ENCODE peak calls at places on chromosome 1, in ten cellular contexts. J is foreskin fibroblast, G is Right ventricle myocardium superior, O is astrocyte of the spinal cord, C is NB4, I is anterior cingulate cortex, Q is EL, Z is NCI-H446 treated with DMSO at 0.1 percent for 48 hours, N is fibroblast of the conjunctiva, P is right cardiac atrium. U is an unnamed sample.

GRCh38 chr1:209769171-209769904 is 13.5 kb downstream of the TRAF3IP3 start:
- DNase-seq in Q (peak; percentile 87), C (peak; percentile 93), J (peak; percentile 88), G (peak; percentile 86), O (peak; percentile 97), Z (no peak), N (peak; percentile 36), P (peak; percentile 86), I (no peak), U (peak; percentile 74)

GRCh38 chr1:76465030-76465429 is 390.5 kb downstream of the ST6GALNAC3 start:
- DNase-seq in P (no peak), Z (no peak), N (peak; percentile 35), J (peak; percentile 47), G (no peak), O (no peak), I (no peak), C (no peak), Q (peak; percentile 48), U (no peak)

GRCh38 chr1:28737245-28738137 is 751 bp downstream of the YTHDF2 start:
- DNase-seq in G (peak; percentile 50), I (no peak), Q (peak; percentile 56), J (peak; percentile 54), Z (peak; percentile 35), O (peak; percentile 61), N (no peak), C (peak; percentile 62), P (peak; percentile 31), U (peak; percentile 62)

GRCh38 chr1:110674337-110675059 is at the start of gene KCNA3:
- DNase-seq in J (peak; percentile 61), I (no peak), G (peak; percentile 47), C (no peak), N (no peak), Q (no peak), Z (no peak), P (peak; percentile 21), O (no peak), U (peak; percentile 73)

GRCh38 chr1:21397813-21398188 is 42.1 kb upstream of the NBPF3 start:
- DNase-seq in C (peak; percentile 16), J (no peak), Z (no peak), Q (no peak), O (no peak), P (no peak), I (no peak), N (no peak), G (no peak), U (peak; percentile 28)

GRCh38 chr1:214050513-214051401 is 63.0 kb downstream of the PROX1 start:
- DNase-seq in Z (no peak), J (no peak), Q (no peak), N (no peak), C (no peak), I (no peak), O (no peak), G (no peak), P (no peak), U (no peak)

GRCh38 chr1:48560577-48560976 is 88.6 kb upstream of the SPATA6 start:
- DNase-seq in O (no peak), Q (no peak), G (no peak), C (no peak), Z (no peak), P (no peak), J (no peak), I (no peak), N (no peak), U (no peak)

GRCh38 chr1:71882241-71883036 is 399.9 kb downstream of the NEGR1 start:
- DNase-seq in P (no peak), G (no peak), C (peak; percentile 81), J (no peak), N (no peak), I (no peak), Q (no peak), O (no peak), Z (no peak), U (no peak)

GRCh38 chr1:226100436-226101347 is 38.2 kb downstream of the H3-3A start:
- DNase-seq in N (no peak), O (no peak), P (no peak), G (peak; percentile 58), I (no peak), J (peak; percentile 44), C (no peak), Z (no peak), Q (peak; percentile 41), U (no peak)

GRCh38 chr1:7921766-7922165 is 18.9 kb downstream of the TNFRSF9 start:
- DNase-seq in Z (no peak), G (no peak), P (no peak), I (no peak), O (peak; percentile 3), Q (peak; percentile 45), J (no peak), C (no peak), N (no peak), U (no peak)

GRCh38 chr1:109099871-109100757 is 9.6 kb downstream of the TMEM167B start:
- DNase-seq in O (peak; percentile 98), Z (peak; percentile 96), Q (peak; percentile 97), N (peak; percentile 94), G (peak; percentile 98), I (peak; percentile 93), P (peak; percentile 97), J (peak; percentile 98), C (peak; percentile 98), U (peak; percentile 94)

GRCh38 chr1:96978431-96978830 is 256.8 kb downstream of the PTBP2 start:
- DNase-seq in Q (no peak), C (no peak), G (no peak), P (no peak), I (no peak), Z (no peak), N (no peak), O (peak; percentile 20), J (peak; percentile 42), U (no peak)

GRCh38 chr1:181612100-181612499 is 128.8 kb downstream of the CACNA1E start:
- DNase-seq in C (no peak), G (no peak), Z (no peak), I (no peak), J (no peak), Q (no peak), N (no peak), O (no peak), P (no peak), U (no peak)

GRCh38 chr1:94463765-94464330 is 45.7 kb downstream of the ABCD3 start:
- DNase-seq in N (peak; percentile 29), G (no peak), J (peak; percentile 65), P (no peak), O (peak; percentile 55), C (peak; percentile 71), Z (peak; percentile 27), Q (peak; percentile 51), I (no peak), U (peak; percentile 25)

GRCh38 chr1:1752671-1753606 is 25.3 kb downstream of the NADK start:
- DNase-seq in J (no peak), O (no peak), G (no peak), P (no peak), C (no peak), N (no peak), Q (no peak), I (no peak), Z (no peak), U (peak; percentile 31)

GRCh38 chr1:99993468-99993845 is 23.7 kb downstream of the SLC35A3 start:
- DNase-seq in P (no peak), I (no peak), O (no peak), Q (no peak), G (no peak), C (no peak), Z (no peak), J (no peak), N (no peak), U (no peak)

GRCh38 chr1:180639871-180640270 is 8.0 kb downstream of the XPR1 start:
- DNase-seq in O (no peak), G (no peak), N (no peak), I (no peak), Q (no peak), Z (no peak), J (no peak), P (no peak), C (no peak), U (no peak)

GRCh38 chr1:151616505-151616849 is 4.6 kb downstream of the SNX27 start:
- DNase-seq in O (no peak), P (no peak), N (no peak), Z (no peak), Q (peak; percentile 36), C (no peak), J (peak; percentile 43), I (no peak), G (no peak), U (no peak)

U was measured in GM13977.